ENCODE peak calls at places on chromosome 15, in eight cellular contexts. Z, H, U, P, I, D, R and W are unnamed samples.

GRCh38 chr15:31331389-31331788 is 4.8 kb downstream of the KLF13 start:
- DNase-seq in U (no peak), H (no peak), D (no peak), I (no peak), Z (no peak), P (no peak), R (no peak), W (no peak)

GRCh38 chr15:57922780-57923179 is 142.7 kb downstream of the ALDH1A2 start:
- DNase-seq in Z (peak), P (peak), R (peak), D (peak), I (no peak), H (no peak), U (peak), W (no peak)

GRCh38 chr15:47857384-47858168 is 140.3 kb downstream of the SEMA6D start:
- DNase-seq in P (no peak), U (no peak), I (no peak), Z (peak), R (no peak), H (no peak), D (no peak), W (no peak)

GRCh38 chr15:60407406-60407805 is 9.6 kb upstream of the ANXA2 start:
- DNase-seq in Z (no peak), P (peak), R (peak), H (no peak), U (no peak), D (peak), I (peak), W (peak)

GRCh38 chr15:22883196-22883595 is 44.7 kb downstream of the NIPA2 start:
- DNase-seq in R (no peak), H (no peak), P (no peak), Z (no peak), U (no peak), D (no peak), I (no peak), W (no peak)

GRCh38 chr15:66565141-66565595 is 630 bp downstream of the LCTL start:
- DNase-seq in P (no peak), I (no peak), U (no peak), D (no peak), H (no peak), R (no peak), Z (no peak), W (no peak)

GRCh38 chr15:66120422-66120821 is 133.1 kb downstream of the MEGF11 start:
- DNase-seq in U (no peak), R (no peak), D (no peak), Z (no peak), H (no peak), I (no peak), P (no peak), W (no peak)

GRCh38 chr15:26773485-26773877 is 615 bp upstream of the GABRB3 start:
- DNase-seq in D (no peak), H (no peak), P (peak), R (no peak), Z (no peak), U (no peak), I (no peak), W (no peak)

GRCh38 chr15:78353093-78353492 is 12.9 kb downstream of the CRABP1 start:
- DNase-seq in D (no peak), P (peak), Z (no peak), H (no peak), I (no peak), U (no peak), R (no peak), W (no peak)

GRCh38 chr15:58839485-58839884 is 68.4 kb downstream of the MINDY2 start:
- DNase-seq in Z (peak), R (peak), U (no peak), D (peak), I (no peak), H (no peak), P (peak), W (no peak)

GRCh38 chr15:99961011-99961441 is 227.8 kb upstream of the LYSMD4 start:
- DNase-seq in D (peak), R (peak), H (no peak), P (peak), Z (no peak), I (peak), U (no peak), W (no peak)

GRCh38 chr15:69955240-69955894 is 142.3 kb downstream of the TLE3 start:
- DNase-seq in P (no peak), D (no peak), Z (no peak), I (no peak), U (no peak), R (no peak), H (no peak), W (no peak)

GRCh38 chr15:82535566-82536408 is 4.5 kb downstream of the RPS17 start:
- DNase-seq in D (no peak), U (no peak), H (no peak), R (no peak), I (no peak), Z (no peak), P (no peak), W (no peak)

GRCh38 chr15:49645937-49646336 is 25.1 kb downstream of the DTWD1 start:
- DNase-seq in I (no peak), D (peak), R (peak), H (no peak), P (peak), Z (peak), U (peak), W (peak)

GRCh38 chr15:39184701-39185390 is 396.0 kb upstream of the THBS1 start:
- DNase-seq in H (no peak), P (no peak), R (no peak), U (no peak), Z (no peak), I (no peak), D (peak), W (no peak)

GRCh38 chr15:88196961-88197360 is 59.6 kb downstream of the NTRK3 start:
- DNase-seq in R (no peak), I (no peak), H (no peak), U (no peak), Z (no peak), P (no peak), D (no peak), W (no peak)

GRCh38 chr15:79918278-79918677 is 21.5 kb upstream of the MTHFS start:
- DNase-seq in U (no peak), D (no peak), Z (no peak), I (no peak), R (no peak), H (no peak), P (no peak), W (no peak)

GRCh38 chr15:23422946-23423708 is 23.9 kb downstream of the GOLGA6L2 start:
- DNase-seq in U (peak), P (peak), H (no peak), R (no peak), D (no peak), Z (no peak), I (no peak), W (no peak)

GRCh38 chr15:42999201-42999779 is 78.7 kb upstream of the TTBK2 start:
- DNase-seq in U (no peak), H (no peak), P (no peak), I (no peak), D (no peak), Z (no peak), R (no peak), W (no peak)

GRCh38 chr15:100032358-100033080 is 299.3 kb upstream of the LYSMD4 start:
- DNase-seq in Z (no peak), R (peak), I (no peak), H (no peak), D (no peak), P (no peak), U (no peak), W (no peak)

GRCh38 chr15:92140802-92141201 is 252.9 kb upstream of the ST8SIA2 start:
- DNase-seq in P (no peak), I (peak), H (no peak), U (no peak), Z (peak), R (no peak), D (peak), W (no peak)

GRCh38 chr15:79430901-79431635 is 1.1 kb upstream of the MINAR1 start:
- DNase-seq in P (no peak), U (no peak), Z (no peak), D (no peak), H (no peak), I (no peak), R (no peak), W (no peak)

GRCh38 chr15:45948226-45948625 is 313.4 kb downstream of the SQOR start:
- DNase-seq in D (no peak), I (no peak), H (no peak), U (no peak), Z (no peak), R (no peak), P (no peak), W (no peak)

GRCh38 chr15:98907921-98908490 is 99.6 kb downstream of the PGPEP1L start:
- DNase-seq in U (no peak), H (no peak), Z (no peak), I (no peak), D (no peak), P (no peak), R (no peak), W (no peak)

GRCh38 chr15:83980637-83981036 is 254.9 kb upstream of the GOLGA6L4 start:
- DNase-seq in Z (no peak), H (no peak), P (no peak), D (no peak), U (no peak), R (no peak), I (no peak), W (no peak)

GRCh38 chr15:87618203-87618725 is 638.3 kb downstream of the NTRK3 start:
- DNase-seq in P (no peak), R (peak), U (no peak), Z (no peak), H (no peak), D (no peak), I (no peak), W (no peak)

GRCh38 chr15:57245130-57245529 is 131.2 kb upstream of the CGNL1 start:
- DNase-seq in H (no peak), R (peak), Z (no peak), P (no peak), I (no peak), U (no peak), D (no peak), W (no peak)

GRCh38 chr15:42891569-42891968 is 29.0 kb downstream of the TTBK2 start:
- DNase-seq in I (no peak), D (no peak), U (no peak), Z (no peak), P (no peak), H (no peak), R (no peak), W (no peak)

GRCh38 chr15:70014311-70014707 is 83.4 kb downstream of the TLE3 start:
- DNase-seq in I (no peak), H (no peak), R (no peak), U (no peak), D (no peak), Z (no peak), P (no peak), W (no peak)

DNA sequence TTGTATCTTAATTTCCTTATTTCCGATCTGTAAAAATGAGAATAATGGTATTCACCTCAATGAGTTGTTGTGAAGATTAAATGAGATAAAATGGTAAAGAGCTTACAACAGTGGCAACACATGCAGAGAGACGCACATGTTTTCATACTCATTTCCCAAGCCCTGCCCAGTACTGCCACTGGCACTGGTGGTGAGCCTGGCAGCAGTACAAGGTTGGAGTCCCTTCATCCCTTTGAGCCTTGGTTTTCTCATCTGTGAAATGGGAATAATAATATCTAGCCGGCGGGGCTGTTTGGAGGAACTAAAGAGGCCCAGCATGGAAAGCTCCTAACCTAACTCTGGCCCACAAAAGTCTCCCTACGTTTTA is 943 bp upstream of the CD276 start:
- DNase-seq in I (no peak), D (no peak), H (no peak), Z (no peak), P (no peak), R (no peak), U (no peak), W (no peak)
- H3K4me3 ChIP-seq in I (peak), D (no peak), H (peak), Z (peak), P (peak), R (no peak), U (peak), W (no peak)

GRCh38 chr15:71195242-71195641 is 80.0 kb downstream of the THSD4 start:
- DNase-seq in I (no peak), H (no peak), Z (no peak), U (no peak), R (peak), P (peak), D (no peak), W (no peak)
- TF ChIP-seq CTCF in I (no peak), H (no peak), Z (peak), U (no peak), R (peak), P (peak), D (peak), W (peak)

DNA sequence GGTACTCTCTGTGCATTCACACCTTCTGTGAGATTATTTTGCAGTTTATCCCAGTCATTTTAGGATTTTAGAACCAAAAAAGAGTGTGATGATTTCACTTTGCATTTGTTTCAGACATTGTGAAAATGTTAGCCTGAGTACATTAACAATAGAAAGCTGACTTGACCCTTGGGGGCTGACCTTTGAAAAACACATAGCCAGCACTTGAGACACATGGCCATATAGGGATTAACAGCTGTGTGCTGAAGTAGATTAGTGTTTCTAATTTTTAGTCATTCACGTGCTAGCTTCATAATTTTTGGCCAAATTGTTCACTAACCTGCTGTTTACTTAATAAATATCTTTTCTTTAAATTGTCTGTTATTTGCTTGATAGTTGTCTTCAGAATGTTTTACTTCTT is 3.5 kb downstream of the FEM1B start:
- DNase-seq in H (no peak), R (no peak), U (no peak), Z (no peak), P (no peak), D (no peak), I (no peak), W (no peak)
- H3K4me3 ChIP-seq in H (peak), R (peak), U (peak), Z (no peak), P (peak), D (peak), I (peak), W (peak)

GRCh38 chr15:35986072-35986666 is 440.2 kb upstream of the DPH6 start:
- DNase-seq in P (no peak), U (peak), Z (no peak), R (peak), H (no peak), I (no peak), D (no peak), W (no peak)
- TF ChIP-seq CTCF in P (no peak), U (no peak), Z (no peak), R (no peak), H (no peak), I (no peak), D (no peak), W (no peak)

GRCh38 chr15:64596701-64597468 is 136.5 kb downstream of the ZNF609 start:
- DNase-seq in P (peak), I (no peak), Z (no peak), R (peak), H (no peak), D (no peak), U (no peak), W (peak)
- H3K4me3 ChIP-seq in P (no peak), I (no peak), Z (no peak), R (no peak), H (no peak), D (no peak), U (no peak), W (no peak)

GRCh38 chr15:28995721-28996120 is 109.9 kb downstream of the APBA2 start:
- DNase-seq in H (no peak), Z (no peak), U (no peak), P (no peak), I (no peak), D (no peak), R (no peak), W (no peak)
- TF ChIP-seq CTCF in H (no peak), Z (no peak), U (no peak), P (no peak), I (no peak), D (no peak), R (no peak), W (no peak)

DNA sequence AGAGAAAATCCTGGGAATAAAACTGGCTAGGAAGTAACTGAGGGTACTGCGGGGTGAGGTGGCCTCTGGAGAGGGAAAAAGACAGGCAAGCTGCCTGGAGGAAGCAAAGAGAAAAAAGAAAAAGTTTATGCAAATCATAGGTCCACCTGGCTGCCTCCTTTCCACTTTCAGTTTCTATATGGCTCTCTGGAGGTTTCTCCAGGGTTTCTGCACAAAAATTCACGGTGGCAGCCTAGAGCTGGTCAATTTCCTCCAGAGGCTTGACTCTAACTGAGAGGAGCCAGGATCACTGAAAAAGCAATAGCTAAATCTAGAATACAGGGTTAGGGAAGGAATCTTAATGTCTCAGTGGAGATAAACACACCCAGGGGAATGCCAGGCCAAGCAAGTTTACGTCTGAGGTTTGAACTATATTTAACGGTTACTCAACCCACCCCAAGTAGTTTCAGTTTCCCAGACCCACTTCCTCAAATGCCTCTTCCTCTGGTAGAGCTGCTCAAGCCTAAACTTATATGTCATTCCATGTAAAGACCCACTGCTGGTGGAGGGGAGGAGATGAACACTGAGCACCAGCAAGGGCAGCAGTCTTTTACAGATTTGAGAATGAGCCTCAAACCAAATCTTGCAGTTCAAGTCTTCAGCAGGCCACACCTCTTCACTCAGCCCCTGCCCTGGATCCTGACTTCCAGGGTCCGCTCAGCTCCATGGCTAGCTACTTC is 5.7 kb downstream of the LYSMD2 start:
- DNase-seq in Z (no peak), R (peak), I (no peak), D (no peak), P (no peak), H (no peak), U (no peak), W (no peak)
- H3K4me3 ChIP-seq in Z (no peak), R (peak), I (peak), D (no peak), P (no peak), H (peak), U (peak), W (no peak)

GRCh38 chr15:90871716-90872480 is 3.5 kb downstream of the FURIN start:
- DNase-seq in R (no peak), I (no peak), U (no peak), H (no peak), Z (no peak), P (no peak), D (no peak), W (no peak)
- TF ChIP-seq CTCF in R (no peak), I (no peak), U (no peak), H (no peak), Z (no peak), P (no peak), D (no peak), W (no peak)

GRCh38 chr15:81297147-81297572 is 26.8 kb downstream of the STARD5 start:
- DNase-seq in D (peak), R (peak), P (peak), U (no peak), H (no peak), Z (no peak), I (peak), W (no peak)

GRCh38 chr15:81298606-81299005 is 25.3 kb downstream of the STARD5 start:
- DNase-seq in I (no peak), P (no peak), D (no peak), U (no peak), Z (no peak), R (no peak), H (no peak), W (no peak)

GRCh38 chr15:81296218-81296617 is 27.7 kb downstream of the STARD5 start:
- DNase-seq in Z (no peak), H (no peak), U (no peak), P (no peak), R (no peak), D (no peak), I (no peak), W (no peak)

GRCh38 chr15:81296673-81297072 is 27.3 kb downstream of the STARD5 start:
- DNase-seq in I (no peak), U (peak), P (no peak), R (no peak), Z (no peak), H (no peak), D (no peak), W (no peak)

GRCh38 chr15:81297580-81298575 is 26.1 kb downstream of the STARD5 start:
- DNase-seq in U (no peak), D (no peak), I (no peak), Z (no peak), P (no peak), H (no peak), R (no peak), W (no peak)
- H3K4me3 ChIP-seq in U (peak), D (no peak), I (no peak), Z (no peak), P (no peak), H (peak), R (no peak), W (no peak)

GRCh38 chr15:75718326-75718725 is 5.7 kb upstream of the CSPG4 start:
- DNase-seq in I (peak), Z (no peak), H (no peak), P (no peak), U (no peak), D (peak), R (peak), W (no peak)
- TF ChIP-seq CTCF in I (no peak), Z (no peak), H (no peak), P (no peak), U (no peak), D (no peak), R (no peak), W (no peak)